ENCODE peak calls at places on chromosomes 16 and 17, in eight cellular contexts. G is H7; K is AG08395; R is heart right ventricle; Z is EH; F is NAMALWA; C is stimulated activated naive CD8-positive, alpha-beta T cell treated with anti-CD3 and anti-CD28 coated beads, Interleukin-15, Interleukin-2, amounts not matched to agents 100 U/mL and 50 U/mL, for 24 hours; A is stimulated activated CD4-positive, alpha-beta T cell treated with anti-CD3 and anti-CD28 coated beads, Interleukin-15, amount 100 ng/mL, for 1 hour. M is an unnamed sample.

GRCh38 chr16:12583237-12583897 is 220.3 kb downstream of the CPPED1 start:
- DNase-seq in G (no peak), K (no peak), R (no peak), Z (no peak), F (no peak), C (no peak), A (no peak), M (no peak)

GRCh38 chr17:78391843-78392242 is 13.4 kb downstream of the PGS1 start:
- DNase-seq in G (no peak), K (peak), R (no peak), Z (peak), F (no peak), C (no peak), A (no peak), M (no peak)

GRCh38 chr16:25257956-25258855 is 561 bp upstream of the ZKSCAN2 start:
- DNase-seq in G (peak), K (peak), R (peak), Z (peak), F (peak), C (peak), A (peak), M (peak)

GRCh38 chr17:1047177-1047885 is 50.4 kb downstream of the TIMM22 start:
- DNase-seq in G (no peak), K (no peak), R (peak), Z (peak), F (no peak), C (no peak), A (no peak), M (no peak)

GRCh38 chr17:44442806-44443205 is 53.4 kb upstream of the ITGA2B start:
- DNase-seq in G (no peak), K (no peak), R (no peak), Z (no peak), F (no peak), C (no peak), A (no peak), M (no peak)

GRCh38 chr16:56262879-56263245 is 71.6 kb downstream of the GNAO1 start:
- DNase-seq in G (no peak), K (no peak), R (no peak), Z (no peak), F (no peak), C (no peak), A (no peak), M (no peak)

GRCh38 chr16:85151603-85152413 is 39.5 kb upstream of the CIBAR2 start:
- DNase-seq in G (peak), K (peak), R (peak), Z (peak), F (peak), C (no peak), A (no peak), M (peak)

GRCh38 chr16:52611817-52612673 is 65.1 kb upstream of the TOX3 start:
- DNase-seq in G (no peak), K (no peak), R (no peak), Z (no peak), F (no peak), C (no peak), A (no peak), M (no peak)

GRCh38 chr16:80151706-80152073 is 389.1 kb upstream of the DYNLRB2 start:
- DNase-seq in G (no peak), K (no peak), R (no peak), Z (peak), F (no peak), C (no peak), A (no peak), M (no peak)

GRCh38 chr16:59604331-59604730 is 870.2 kb upstream of the GOT2 start:
- DNase-seq in G (no peak), K (no peak), R (no peak), Z (peak), F (no peak), C (no peak), A (no peak), M (no peak)

GRCh38 chr16:69113216-69113615 is 7.8 kb downstream of the HAS3 start:
- DNase-seq in G (no peak), K (no peak), R (no peak), Z (no peak), F (no peak), C (no peak), A (no peak), M (no peak)

GRCh38 chr16:68246671-68247070 is 1.5 kb downstream of the PLA2G15 start:
- DNase-seq in G (no peak), K (peak), R (no peak), Z (peak), F (no peak), C (no peak), A (no peak), M (no peak)

GRCh38 chr17:44827863-44828262 is 2.2 kb downstream of the GJC1 start:
- DNase-seq in G (no peak), K (no peak), R (no peak), Z (peak), F (no peak), C (no peak), A (no peak), M (no peak)

GRCh38 chr17:59914274-59914854 is 21.4 kb downstream of the RPS6KB1 start:
- DNase-seq in G (peak), K (peak), R (no peak), Z (peak), F (peak), C (no peak), A (no peak), M (no peak)

GRCh38 chr16:31700200-31700529 is 172.5 kb downstream of the AHSP start:
- DNase-seq in G (no peak), K (peak), R (no peak), Z (peak), F (no peak), C (no peak), A (no peak), M (no peak)

GRCh38 chr16:79656537-79657115 is 56.1 kb upstream of the MAF start:
- DNase-seq in G (no peak), K (no peak), R (no peak), Z (no peak), F (no peak), C (no peak), A (no peak), M (no peak)

GRCh38 chr16:27223701-27224100 is 20.4 kb downstream of the KDM8 start:
- DNase-seq in G (no peak), K (no peak), R (no peak), Z (no peak), F (no peak), C (no peak), A (no peak), M (no peak)

GRCh38 chr16:3157229-3158013 is 22.6 kb downstream of the ZNF213 start:
- DNase-seq in G (peak), K (peak), R (peak), Z (peak), F (peak), C (peak), A (peak), M (peak)

GRCh38 chr16:19783847-19784736 is 66.0 kb downstream of the IQCK start:
- DNase-seq in G (no peak), K (no peak), R (no peak), Z (no peak), F (no peak), C (no peak), A (no peak), M (no peak)

GRCh38 chr17:27237890-27238289 is 56.0 kb upstream of the WSB1 start:
- DNase-seq in G (peak), K (no peak), R (no peak), Z (no peak), F (no peak), C (no peak), A (no peak), M (no peak)